ENCODE peak calls at places on chromosome 1, in five cellular contexts. X, A, P, C and W are unnamed samples. For H3K36me3, the result is how much of the 10 kb centered on the place peaks cover.

GRCh38 chr1:1019122-1019999 is 559 bp upstream of the AGRN start:
- DNase-seq in X (peak), A (peak), P (peak), C (peak), W (peak)

GRCh38 chr1:179229214-179230140 is at the start of gene ABL2:
- DNase-seq in X (peak), A (no peak), P (peak), C (peak), W (peak)

GRCh38 chr1:207414606-207415108 is 39.5 kb upstream of the CR2 start:
- DNase-seq in X (no peak), A (no peak), P (no peak), C (no peak), W (no peak)

GRCh38 chr1:150544204-150544603 is 5.0 kb upstream of the ADAMTSL4 start:
- DNase-seq in X (no peak), A (no peak), P (no peak), C (no peak), W (no peak)

GRCh38 chr1:68148631-68149030 is 83.7 kb downstream of the WLS start:
- DNase-seq in X (no peak), A (no peak), P (no peak), C (no peak), W (no peak)

GRCh38 chr1:201059871-201060555 is 36.5 kb upstream of the KIF21B start:
- DNase-seq in X (no peak), A (no peak), P (no peak), C (no peak), W (no peak)

GRCh38 chr1:10765304-10765703 is 31.1 kb downstream of the CASZ1 start:
- DNase-seq in X (no peak), A (no peak), P (no peak), C (no peak), W (no peak)

GRCh38 chr1:61645476-61645875 is 79.5 kb downstream of the TM2D1 start:
- DNase-seq in X (no peak), A (no peak), P (no peak), C (no peak), W (no peak)

GRCh38 chr1:219257751-219258150 is 84.1 kb downstream of the LYPLAL1 start:
- DNase-seq in X (no peak), A (no peak), P (no peak), C (no peak), W (no peak)

GRCh38 chr1:151502035-151502728 is 9.0 kb upstream of the CGN start:
- DNase-seq in X (no peak), A (no peak), P (no peak), C (no peak), W (no peak)

GRCh38 chr1:33296824-33297223 is 24.1 kb downstream of the A3GALT2 start:
- DNase-seq in X (no peak), A (no peak), P (no peak), C (no peak), W (no peak)

GRCh38 chr1:210360852-210361477 is 32.3 kb downstream of the HHAT start:
- DNase-seq in X (peak), A (peak), P (no peak), C (no peak), W (no peak)

GRCh38 chr1:205602118-205602517 is 29.7 kb downstream of the ELK4 start:
- DNase-seq in X (no peak), A (no peak), P (no peak), C (no peak), W (no peak)

GRCh38 chr1:205599667-205600042 is 32.2 kb downstream of the ELK4 start:
- DNase-seq in X (no peak), A (no peak), P (no peak), C (no peak), W (no peak)

GRCh38 chr1:205600085-205600484 is 31.7 kb downstream of the ELK4 start:
- DNase-seq in X (no peak), A (peak), P (no peak), C (no peak), W (no peak)

GRCh38 chr1:205598841-205599666 is 32.8 kb downstream of the ELK4 start:
- DNase-seq in X (no peak), A (peak), P (no peak), C (no peak), W (peak)

GRCh38 chr1:205601209-205601608 is 30.6 kb downstream of the ELK4 start:
- DNase-seq in X (no peak), A (no peak), P (no peak), C (no peak), W (no peak)
- H3K36me3 ChIP-seq in X (half or more), A (under half), P (under half), C (under half), W (under half)

GRCh38 chr1:245702346-245702745 is 547.6 kb downstream of the KIF26B start:
- DNase-seq in X (no peak), A (no peak), P (no peak), C (no peak), W (no peak)

GRCh38 chr1:245710961-245711903 is 556.4 kb downstream of the KIF26B start:
- DNase-seq in X (no peak), A (no peak), P (no peak), C (no peak), W (no peak)

GRCh38 chr1:245704341-245704740 is 549.6 kb downstream of the KIF26B start:
- DNase-seq in X (no peak), A (no peak), P (no peak), C (no peak), W (no peak)

GRCh38 chr1:245704765-245705164 is 550.0 kb downstream of the KIF26B start:
- DNase-seq in X (no peak), A (peak), P (no peak), C (no peak), W (no peak)

DNA sequence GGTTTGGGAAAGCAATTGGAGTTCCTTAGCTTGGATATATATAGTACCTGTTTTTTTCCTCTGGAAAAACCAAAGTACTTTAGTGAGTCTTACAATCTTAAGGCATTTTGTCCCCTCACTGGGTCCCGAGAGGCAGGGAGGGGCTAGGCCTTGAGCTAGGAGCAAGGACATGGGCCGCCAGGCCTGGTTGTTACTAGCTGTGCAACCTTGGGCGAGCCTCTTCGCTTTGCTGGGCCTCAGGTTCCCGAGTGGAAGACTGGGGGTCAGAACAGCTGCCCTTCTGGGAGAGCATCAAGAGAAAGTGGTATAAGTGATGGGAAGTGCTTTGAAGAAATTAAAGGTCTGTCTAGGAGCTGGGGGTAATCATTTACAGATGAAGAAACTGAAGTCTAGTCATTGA is 553.2 kb downstream of the KIF26B start:
- DNase-seq in X (no peak), A (no peak), P (no peak), C (no peak), W (no peak)
- H3K36me3 ChIP-seq in X (under half), A (under half), P (under half), C (under half), W (under half)

DNA sequence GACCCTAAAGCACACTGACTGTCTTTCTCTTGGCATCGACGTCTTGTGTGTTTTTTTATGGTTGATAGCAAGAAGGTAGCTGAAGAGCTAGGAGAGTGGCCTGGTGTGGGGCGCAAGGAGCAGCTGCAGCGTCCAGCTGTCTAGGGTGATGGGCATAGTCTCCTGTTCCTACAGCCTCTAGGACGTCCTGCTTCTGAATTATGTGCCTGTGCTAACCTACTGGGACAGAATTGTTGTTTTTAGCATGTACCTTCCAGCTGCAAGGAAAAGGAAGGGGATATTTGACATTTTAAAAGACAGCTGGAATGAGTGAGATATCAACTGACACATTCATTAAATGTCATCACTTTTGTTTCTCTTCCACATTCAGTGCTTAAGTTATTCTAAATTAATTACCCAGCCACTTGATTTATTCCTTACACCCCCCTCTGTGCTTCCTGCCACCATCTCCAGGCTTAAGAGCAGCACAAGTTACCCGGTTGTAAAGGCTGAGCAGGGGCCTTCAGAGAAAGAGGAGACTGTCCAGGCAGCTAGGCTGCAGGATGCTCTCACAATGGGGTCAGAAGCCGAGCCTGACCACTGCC is 71.5 kb downstream of the SYT6 start:
- DNase-seq in X (no peak), A (no peak), P (no peak), C (no peak), W (no peak)
- H3K36me3 ChIP-seq in X (under half), A (under half), P (under half), C (under half), W (under half)

GRCh38 chr1:235468970-235469369 is 35.3 kb downstream of the B3GALNT2 start:
- DNase-seq in X (no peak), A (peak), P (no peak), C (no peak), W (no peak)

GRCh38 chr1:235468009-235468408 is 36.2 kb downstream of the B3GALNT2 start:
- DNase-seq in X (no peak), A (peak), P (no peak), C (no peak), W (no peak)

GRCh38 chr1:235473808-235474207 is 30.4 kb downstream of the B3GALNT2 start:
- DNase-seq in X (no peak), A (peak), P (no peak), C (no peak), W (no peak)

GRCh38 chr1:235465066-235465465 is 39.2 kb downstream of the B3GALNT2 start:
- DNase-seq in X (no peak), A (no peak), P (no peak), C (no peak), W (no peak)

GRCh38 chr1:235470741-235471439 is 33.4 kb downstream of the B3GALNT2 start:
- DNase-seq in X (no peak), A (no peak), P (no peak), C (no peak), W (no peak)
- H3K36me3 ChIP-seq in X (half or more), A (under half), P (under half), C (under half), W (half or more)

GRCh38 chr1:73914994-73915393 is 283.0 kb downstream of the LRRIQ3 start:
- DNase-seq in X (peak), A (no peak), P (no peak), C (no peak), W (no peak)
- H3K36me3 ChIP-seq in X (under half), A (under half), P (under half), C (under half), W (under half)

GRCh38 chr1:91940496-91940895 is 8.7 kb upstream of the BRDT start:
- DNase-seq in X (no peak), A (no peak), P (no peak), C (no peak), W (no peak)

GRCh38 chr1:91937613-91938012 is 11.6 kb upstream of the BRDT start:
- DNase-seq in X (no peak), A (no peak), P (no peak), C (no peak), W (no peak)
- H3K36me3 ChIP-seq in X (under half), A (under half), P (under half), C (under half), W (under half)

GRCh38 chr1:153973071-153973470 is 4.4 kb downstream of the JTB start:
- DNase-seq in X (no peak), A (no peak), P (no peak), C (no peak), W (no peak)

GRCh38 chr1:153973478-153973877 is 4.0 kb downstream of the JTB start:
- DNase-seq in X (no peak), A (no peak), P (no peak), C (no peak), W (no peak)

GRCh38 chr1:153977250-153978240 is at the start of gene JTB:
- DNase-seq in X (peak), A (peak), P (peak), C (peak), W (peak)

GRCh38 chr1:153978274-153978909 is 918 bp upstream of the JTB start:
- DNase-seq in X (no peak), A (no peak), P (no peak), C (no peak), W (no peak)

GRCh38 chr1:153976819-153977249 is 640 bp downstream of the JTB start:
- DNase-seq in X (no peak), A (no peak), P (no peak), C (no peak), W (no peak)
- H3K36me3 ChIP-seq in X (half or more), A (under half), P (under half), C (under half), W (half or more)

GRCh38 chr1:203077367-203077766 is 8.4 kb downstream of the MYOG start:
- DNase-seq in X (no peak), A (no peak), P (no peak), C (no peak), W (no peak)
- H3K36me3 ChIP-seq in X (under half), A (under half), P (under half), C (under half), W (under half)